ENCODE peak calls at places on chromosomes 11 and 22, in nine cellular contexts. One of them, this sample, is unnamed.

GRCh38 chr11:28133146-28133545 is 25.0 kb downstream of the METTL15 start:
- DNase-seq in activated CD4-positive, alpha-beta T cell treated with anti-CD3 and anti-CD28 coated beads, Interleukin-2, amount 10 ng/mL, durations not matched to agents 7 days and 5 days: no peak
- DNase-seq in T-helper 1 cell: no peak
- DNase-seq in A172: peak
- DNase-seq in dermis microvascular lymphatic vessel endothelial cell: no peak
- DNase-seq in lower lobe of right lung: no peak
- DNase-seq in naive thymus-derived CD4-positive, alpha-beta T cell: no peak
- DNase-seq in EL: peak
- DNase-seq in NCI-H82: no peak
- DNase-seq in this sample: no peak

GRCh38 chr22:17706451-17706900 is 67.8 kb downstream of the BID start:
- DNase-seq in activated CD4-positive, alpha-beta T cell treated with anti-CD3 and anti-CD28 coated beads, Interleukin-2, amount 10 ng/mL, durations not matched to agents 7 days and 5 days: peak
- DNase-seq in T-helper 1 cell: peak
- DNase-seq in A172: peak
- DNase-seq in dermis microvascular lymphatic vessel endothelial cell: peak
- DNase-seq in lower lobe of right lung: no peak
- DNase-seq in naive thymus-derived CD4-positive, alpha-beta T cell: peak
- DNase-seq in EL: peak
- DNase-seq in NCI-H82: no peak
- DNase-seq in this sample: no peak

GRCh38 chr11:79049627-79050238 is 391.1 kb downstream of the TENM4 start:
- DNase-seq in activated CD4-positive, alpha-beta T cell treated with anti-CD3 and anti-CD28 coated beads, Interleukin-2, amount 10 ng/mL, durations not matched to agents 7 days and 5 days: no peak
- DNase-seq in T-helper 1 cell: no peak
- DNase-seq in A172: no peak
- DNase-seq in dermis microvascular lymphatic vessel endothelial cell: no peak
- DNase-seq in lower lobe of right lung: no peak
- DNase-seq in naive thymus-derived CD4-positive, alpha-beta T cell: no peak
- DNase-seq in EL: no peak
- DNase-seq in NCI-H82: no peak
- DNase-seq in this sample: no peak

GRCh38 chr11:114179234-114179941 is 116.8 kb upstream of the NNMT start:
- DNase-seq in activated CD4-positive, alpha-beta T cell treated with anti-CD3 and anti-CD28 coated beads, Interleukin-2, amount 10 ng/mL, durations not matched to agents 7 days and 5 days: no peak
- DNase-seq in T-helper 1 cell: no peak
- DNase-seq in A172: no peak
- DNase-seq in dermis microvascular lymphatic vessel endothelial cell: peak
- DNase-seq in lower lobe of right lung: peak
- DNase-seq in naive thymus-derived CD4-positive, alpha-beta T cell: no peak
- DNase-seq in EL: no peak
- DNase-seq in NCI-H82: no peak
- DNase-seq in this sample: peak

GRCh38 chr11:125053167-125053566 is 9.9 kb upstream of the SLC37A2 start:
- DNase-seq in activated CD4-positive, alpha-beta T cell treated with anti-CD3 and anti-CD28 coated beads, Interleukin-2, amount 10 ng/mL, durations not matched to agents 7 days and 5 days: no peak
- DNase-seq in T-helper 1 cell: peak
- DNase-seq in A172: no peak
- DNase-seq in dermis microvascular lymphatic vessel endothelial cell: no peak
- DNase-seq in lower lobe of right lung: no peak
- DNase-seq in naive thymus-derived CD4-positive, alpha-beta T cell: no peak
- DNase-seq in EL: peak
- DNase-seq in NCI-H82: no peak
- DNase-seq in this sample: no peak

GRCh38 chr11:43067681-43068080 is 244.1 kb upstream of the API5 start:
- DNase-seq in activated CD4-positive, alpha-beta T cell treated with anti-CD3 and anti-CD28 coated beads, Interleukin-2, amount 10 ng/mL, durations not matched to agents 7 days and 5 days: no peak
- DNase-seq in T-helper 1 cell: no peak
- DNase-seq in A172: no peak
- DNase-seq in dermis microvascular lymphatic vessel endothelial cell: no peak
- DNase-seq in lower lobe of right lung: no peak
- DNase-seq in naive thymus-derived CD4-positive, alpha-beta T cell: no peak
- DNase-seq in EL: no peak
- DNase-seq in NCI-H82: no peak
- DNase-seq in this sample: no peak

GRCh38 chr11:9528573-9529332 is 44.7 kb upstream of the WEE1 start:
- DNase-seq in activated CD4-positive, alpha-beta T cell treated with anti-CD3 and anti-CD28 coated beads, Interleukin-2, amount 10 ng/mL, durations not matched to agents 7 days and 5 days: no peak
- DNase-seq in T-helper 1 cell: no peak
- DNase-seq in A172: no peak
- DNase-seq in dermis microvascular lymphatic vessel endothelial cell: no peak
- DNase-seq in lower lobe of right lung: no peak
- DNase-seq in naive thymus-derived CD4-positive, alpha-beta T cell: no peak
- DNase-seq in EL: no peak
- DNase-seq in NCI-H82: no peak
- DNase-seq in this sample: no peak

GRCh38 chr22:28112548-28113043 is 193.5 kb upstream of the PITPNB start:
- DNase-seq in activated CD4-positive, alpha-beta T cell treated with anti-CD3 and anti-CD28 coated beads, Interleukin-2, amount 10 ng/mL, durations not matched to agents 7 days and 5 days: no peak
- DNase-seq in T-helper 1 cell: no peak
- DNase-seq in A172: peak
- DNase-seq in dermis microvascular lymphatic vessel endothelial cell: peak
- DNase-seq in lower lobe of right lung: peak
- DNase-seq in naive thymus-derived CD4-positive, alpha-beta T cell: no peak
- DNase-seq in EL: peak
- DNase-seq in NCI-H82: peak
- DNase-seq in this sample: peak

GRCh38 chr11:119687220-119688046 is 41.6 kb downstream of the NECTIN1 start:
- DNase-seq in activated CD4-positive, alpha-beta T cell treated with anti-CD3 and anti-CD28 coated beads, Interleukin-2, amount 10 ng/mL, durations not matched to agents 7 days and 5 days: no peak
- DNase-seq in T-helper 1 cell: no peak
- DNase-seq in A172: no peak
- DNase-seq in dermis microvascular lymphatic vessel endothelial cell: no peak
- DNase-seq in lower lobe of right lung: no peak
- DNase-seq in naive thymus-derived CD4-positive, alpha-beta T cell: no peak
- DNase-seq in EL: no peak
- DNase-seq in NCI-H82: peak
- DNase-seq in this sample: no peak

GRCh38 chr11:95849087-95849825 is 59.0 kb downstream of the CEP57 start:
- DNase-seq in activated CD4-positive, alpha-beta T cell treated with anti-CD3 and anti-CD28 coated beads, Interleukin-2, amount 10 ng/mL, durations not matched to agents 7 days and 5 days: peak
- DNase-seq in T-helper 1 cell: peak
- DNase-seq in A172: peak
- DNase-seq in dermis microvascular lymphatic vessel endothelial cell: peak
- DNase-seq in lower lobe of right lung: peak
- DNase-seq in naive thymus-derived CD4-positive, alpha-beta T cell: no peak
- DNase-seq in EL: peak
- DNase-seq in NCI-H82: peak
- DNase-seq in this sample: peak

GRCh38 chr11:76634934-76635333 is 35.6 kb downstream of the LRRC32 start:
- DNase-seq in activated CD4-positive, alpha-beta T cell treated with anti-CD3 and anti-CD28 coated beads, Interleukin-2, amount 10 ng/mL, durations not matched to agents 7 days and 5 days: no peak
- DNase-seq in T-helper 1 cell: no peak
- DNase-seq in A172: no peak
- DNase-seq in dermis microvascular lymphatic vessel endothelial cell: no peak
- DNase-seq in lower lobe of right lung: no peak
- DNase-seq in naive thymus-derived CD4-positive, alpha-beta T cell: no peak
- DNase-seq in EL: no peak
- DNase-seq in NCI-H82: no peak
- DNase-seq in this sample: no peak

GRCh38 chr22:47164514-47165337 is 402.3 kb downstream of the TBC1D22A start:
- DNase-seq in activated CD4-positive, alpha-beta T cell treated with anti-CD3 and anti-CD28 coated beads, Interleukin-2, amount 10 ng/mL, durations not matched to agents 7 days and 5 days: no peak
- DNase-seq in T-helper 1 cell: no peak
- DNase-seq in A172: no peak
- DNase-seq in dermis microvascular lymphatic vessel endothelial cell: peak
- DNase-seq in lower lobe of right lung: peak
- DNase-seq in naive thymus-derived CD4-positive, alpha-beta T cell: no peak
- DNase-seq in EL: no peak
- DNase-seq in NCI-H82: no peak
- DNase-seq in this sample: peak

GRCh38 chr11:18773104-18773503 is 18.5 kb downstream of the PTPN5 start:
- DNase-seq in activated CD4-positive, alpha-beta T cell treated with anti-CD3 and anti-CD28 coated beads, Interleukin-2, amount 10 ng/mL, durations not matched to agents 7 days and 5 days: no peak
- DNase-seq in T-helper 1 cell: no peak
- DNase-seq in A172: no peak
- DNase-seq in dermis microvascular lymphatic vessel endothelial cell: no peak
- DNase-seq in lower lobe of right lung: no peak
- DNase-seq in naive thymus-derived CD4-positive, alpha-beta T cell: no peak
- DNase-seq in EL: no peak
- DNase-seq in NCI-H82: no peak
- DNase-seq in this sample: no peak

GRCh38 chr22:17777005-17777716 is 2.9 kb upstream of the BID start:
- DNase-seq in activated CD4-positive, alpha-beta T cell treated with anti-CD3 and anti-CD28 coated beads, Interleukin-2, amount 10 ng/mL, durations not matched to agents 7 days and 5 days: peak
- DNase-seq in T-helper 1 cell: peak
- DNase-seq in A172: no peak
- DNase-seq in dermis microvascular lymphatic vessel endothelial cell: peak
- DNase-seq in lower lobe of right lung: peak
- DNase-seq in naive thymus-derived CD4-positive, alpha-beta T cell: peak
- DNase-seq in EL: no peak
- DNase-seq in NCI-H82: no peak
- DNase-seq in this sample: no peak

GRCh38 chr11:64400096-64400495 is 41.1 kb downstream of the RPS6KA4 start:
- DNase-seq in activated CD4-positive, alpha-beta T cell treated with anti-CD3 and anti-CD28 coated beads, Interleukin-2, amount 10 ng/mL, durations not matched to agents 7 days and 5 days: no peak
- DNase-seq in T-helper 1 cell: no peak
- DNase-seq in A172: peak
- DNase-seq in dermis microvascular lymphatic vessel endothelial cell: no peak
- DNase-seq in lower lobe of right lung: no peak
- DNase-seq in naive thymus-derived CD4-positive, alpha-beta T cell: no peak
- DNase-seq in EL: peak
- DNase-seq in NCI-H82: no peak
- DNase-seq in this sample: no peak

GRCh38 chr22:31569126-31569525 is 72.8 kb downstream of the SFI1 start:
- DNase-seq in activated CD4-positive, alpha-beta T cell treated with anti-CD3 and anti-CD28 coated beads, Interleukin-2, amount 10 ng/mL, durations not matched to agents 7 days and 5 days: no peak
- DNase-seq in T-helper 1 cell: no peak
- DNase-seq in A172: no peak
- DNase-seq in dermis microvascular lymphatic vessel endothelial cell: peak
- DNase-seq in lower lobe of right lung: no peak
- DNase-seq in naive thymus-derived CD4-positive, alpha-beta T cell: no peak
- DNase-seq in EL: no peak
- DNase-seq in NCI-H82: no peak
- DNase-seq in this sample: no peak

GRCh38 chr22:40312050-40312449 is 34.2 kb upstream of the ADSL start:
- DNase-seq in activated CD4-positive, alpha-beta T cell treated with anti-CD3 and anti-CD28 coated beads, Interleukin-2, amount 10 ng/mL, durations not matched to agents 7 days and 5 days: no peak
- DNase-seq in T-helper 1 cell: no peak
- DNase-seq in A172: no peak
- DNase-seq in dermis microvascular lymphatic vessel endothelial cell: no peak
- DNase-seq in lower lobe of right lung: no peak
- DNase-seq in naive thymus-derived CD4-positive, alpha-beta T cell: no peak
- DNase-seq in EL: no peak
- DNase-seq in NCI-H82: no peak
- DNase-seq in this sample: no peak

GRCh38 chr11:120590472-120590871 is 78.9 kb downstream of the GRIK4 start:
- DNase-seq in activated CD4-positive, alpha-beta T cell treated with anti-CD3 and anti-CD28 coated beads, Interleukin-2, amount 10 ng/mL, durations not matched to agents 7 days and 5 days: no peak
- DNase-seq in T-helper 1 cell: no peak
- DNase-seq in A172: no peak
- DNase-seq in dermis microvascular lymphatic vessel endothelial cell: no peak
- DNase-seq in lower lobe of right lung: peak
- DNase-seq in naive thymus-derived CD4-positive, alpha-beta T cell: no peak
- DNase-seq in EL: peak
- DNase-seq in NCI-H82: peak
- DNase-seq in this sample: no peak

GRCh38 chr22:33923660-33924246 is 3.5 kb upstream of the LARGE1 start:
- DNase-seq in activated CD4-positive, alpha-beta T cell treated with anti-CD3 and anti-CD28 coated beads, Interleukin-2, amount 10 ng/mL, durations not matched to agents 7 days and 5 days: peak
- DNase-seq in T-helper 1 cell: peak
- DNase-seq in A172: peak
- DNase-seq in dermis microvascular lymphatic vessel endothelial cell: peak
- DNase-seq in lower lobe of right lung: no peak
- DNase-seq in naive thymus-derived CD4-positive, alpha-beta T cell: no peak
- DNase-seq in EL: peak
- DNase-seq in NCI-H82: peak
- DNase-seq in this sample: peak

GRCh38 chr11:121630041-121630440 is 177.3 kb upstream of the SORL1-AS1 start:
- DNase-seq in activated CD4-positive, alpha-beta T cell treated with anti-CD3 and anti-CD28 coated beads, Interleukin-2, amount 10 ng/mL, durations not matched to agents 7 days and 5 days: no peak
- DNase-seq in T-helper 1 cell: no peak
- DNase-seq in A172: peak
- DNase-seq in dermis microvascular lymphatic vessel endothelial cell: peak
- DNase-seq in lower lobe of right lung: no peak
- DNase-seq in naive thymus-derived CD4-positive, alpha-beta T cell: no peak
- DNase-seq in EL: peak
- DNase-seq in NCI-H82: no peak
- DNase-seq in this sample: no peak

GRCh38 chr11:67517784-67518552 is 5.3 kb downstream of the CABP2 start:
- DNase-seq in activated CD4-positive, alpha-beta T cell treated with anti-CD3 and anti-CD28 coated beads, Interleukin-2, amount 10 ng/mL, durations not matched to agents 7 days and 5 days: no peak
- DNase-seq in T-helper 1 cell: no peak
- DNase-seq in A172: no peak
- DNase-seq in dermis microvascular lymphatic vessel endothelial cell: no peak
- DNase-seq in lower lobe of right lung: no peak
- DNase-seq in naive thymus-derived CD4-positive, alpha-beta T cell: no peak
- DNase-seq in EL: no peak
- DNase-seq in NCI-H82: peak
- DNase-seq in this sample: no peak

GRCh38 chr11:130157111-130157510 is 2.5 kb upstream of the ST14 start:
- DNase-seq in activated CD4-positive, alpha-beta T cell treated with anti-CD3 and anti-CD28 coated beads, Interleukin-2, amount 10 ng/mL, durations not matched to agents 7 days and 5 days: no peak
- DNase-seq in T-helper 1 cell: no peak
- DNase-seq in A172: peak
- DNase-seq in dermis microvascular lymphatic vessel endothelial cell: no peak
- DNase-seq in lower lobe of right lung: no peak
- DNase-seq in naive thymus-derived CD4-positive, alpha-beta T cell: no peak
- DNase-seq in EL: no peak
- DNase-seq in NCI-H82: no peak
- DNase-seq in this sample: no peak

GRCh38 chr11:9179141-9179540 is 86.0 kb downstream of the DENND5A start:
- DNase-seq in activated CD4-positive, alpha-beta T cell treated with anti-CD3 and anti-CD28 coated beads, Interleukin-2, amount 10 ng/mL, durations not matched to agents 7 days and 5 days: no peak
- DNase-seq in T-helper 1 cell: no peak
- DNase-seq in A172: no peak
- DNase-seq in dermis microvascular lymphatic vessel endothelial cell: no peak
- DNase-seq in lower lobe of right lung: no peak
- DNase-seq in naive thymus-derived CD4-positive, alpha-beta T cell: no peak
- DNase-seq in EL: no peak
- DNase-seq in NCI-H82: no peak
- DNase-seq in this sample: no peak

GRCh38 chr22:39479254-39479653 is 22.4 kb downstream of the MGAT3 start:
- DNase-seq in activated CD4-positive, alpha-beta T cell treated with anti-CD3 and anti-CD28 coated beads, Interleukin-2, amount 10 ng/mL, durations not matched to agents 7 days and 5 days: no peak
- DNase-seq in T-helper 1 cell: no peak
- DNase-seq in A172: no peak
- DNase-seq in dermis microvascular lymphatic vessel endothelial cell: no peak
- DNase-seq in lower lobe of right lung: no peak
- DNase-seq in naive thymus-derived CD4-positive, alpha-beta T cell: no peak
- DNase-seq in EL: no peak
- DNase-seq in NCI-H82: no peak
- DNase-seq in this sample: no peak

GRCh38 chr11:34234086-34234740 is 123.6 kb downstream of the ABTB2 start:
- DNase-seq in activated CD4-positive, alpha-beta T cell treated with anti-CD3 and anti-CD28 coated beads, Interleukin-2, amount 10 ng/mL, durations not matched to agents 7 days and 5 days: peak
- DNase-seq in T-helper 1 cell: peak
- DNase-seq in A172: peak
- DNase-seq in dermis microvascular lymphatic vessel endothelial cell: peak
- DNase-seq in lower lobe of right lung: no peak
- DNase-seq in naive thymus-derived CD4-positive, alpha-beta T cell: peak
- DNase-seq in EL: peak
- DNase-seq in NCI-H82: no peak
- DNase-seq in this sample: no peak

GRCh38 chr11:75308116-75308515 is 43.3 kb downstream of the ARRB1 start:
- DNase-seq in activated CD4-positive, alpha-beta T cell treated with anti-CD3 and anti-CD28 coated beads, Interleukin-2, amount 10 ng/mL, durations not matched to agents 7 days and 5 days: no peak
- DNase-seq in T-helper 1 cell: no peak
- DNase-seq in A172: no peak
- DNase-seq in dermis microvascular lymphatic vessel endothelial cell: no peak
- DNase-seq in lower lobe of right lung: no peak
- DNase-seq in naive thymus-derived CD4-positive, alpha-beta T cell: no peak
- DNase-seq in EL: no peak
- DNase-seq in NCI-H82: no peak
- DNase-seq in this sample: no peak

GRCh38 chr11:116935089-116935488 is 97.7 kb upstream of the APOA1 start:
- DNase-seq in activated CD4-positive, alpha-beta T cell treated with anti-CD3 and anti-CD28 coated beads, Interleukin-2, amount 10 ng/mL, durations not matched to agents 7 days and 5 days: no peak
- DNase-seq in T-helper 1 cell: no peak
- DNase-seq in A172: no peak
- DNase-seq in dermis microvascular lymphatic vessel endothelial cell: no peak
- DNase-seq in lower lobe of right lung: no peak
- DNase-seq in naive thymus-derived CD4-positive, alpha-beta T cell: no peak
- DNase-seq in EL: no peak
- DNase-seq in NCI-H82: no peak
- DNase-seq in this sample: no peak

GRCh38 chr22:19106886-19107729 is 15.1 kb downstream of the DGCR2 start:
- DNase-seq in activated CD4-positive, alpha-beta T cell treated with anti-CD3 and anti-CD28 coated beads, Interleukin-2, amount 10 ng/mL, durations not matched to agents 7 days and 5 days: no peak
- DNase-seq in T-helper 1 cell: no peak
- DNase-seq in A172: no peak
- DNase-seq in dermis microvascular lymphatic vessel endothelial cell: no peak
- DNase-seq in lower lobe of right lung: no peak
- DNase-seq in naive thymus-derived CD4-positive, alpha-beta T cell: no peak
- DNase-seq in EL: no peak
- DNase-seq in NCI-H82: no peak
- DNase-seq in this sample: no peak

GRCh38 chr11:68954970-68955958 is 25.5 kb downstream of the MRGPRD start:
- DNase-seq in activated CD4-positive, alpha-beta T cell treated with anti-CD3 and anti-CD28 coated beads, Interleukin-2, amount 10 ng/mL, durations not matched to agents 7 days and 5 days: no peak
- DNase-seq in T-helper 1 cell: no peak
- DNase-seq in A172: peak
- DNase-seq in dermis microvascular lymphatic vessel endothelial cell: peak
- DNase-seq in lower lobe of right lung: peak
- DNase-seq in naive thymus-derived CD4-positive, alpha-beta T cell: no peak
- DNase-seq in EL: peak
- DNase-seq in NCI-H82: no peak
- DNase-seq in this sample: no peak

GRCh38 chr11:93869830-93870229 is 19.4 kb upstream of the VSTM5 start:
- DNase-seq in activated CD4-positive, alpha-beta T cell treated with anti-CD3 and anti-CD28 coated beads, Interleukin-2, amount 10 ng/mL, durations not matched to agents 7 days and 5 days: no peak
- DNase-seq in T-helper 1 cell: no peak
- DNase-seq in A172: no peak
- DNase-seq in dermis microvascular lymphatic vessel endothelial cell: no peak
- DNase-seq in lower lobe of right lung: no peak
- DNase-seq in naive thymus-derived CD4-positive, alpha-beta T cell: no peak
- DNase-seq in EL: no peak
- DNase-seq in NCI-H82: no peak
- DNase-seq in this sample: no peak

GRCh38 chr11:38160433-38160832 is 1562.4 kb upstream of the RAG2 start:
- DNase-seq in activated CD4-positive, alpha-beta T cell treated with anti-CD3 and anti-CD28 coated beads, Interleukin-2, amount 10 ng/mL, durations not matched to agents 7 days and 5 days: no peak
- DNase-seq in T-helper 1 cell: no peak
- DNase-seq in A172: no peak
- DNase-seq in dermis microvascular lymphatic vessel endothelial cell: no peak
- DNase-seq in lower lobe of right lung: no peak
- DNase-seq in naive thymus-derived CD4-positive, alpha-beta T cell: no peak
- DNase-seq in EL: no peak
- DNase-seq in NCI-H82: no peak
- DNase-seq in this sample: no peak